ENCODE peak calls at places on chromosomes 13 and 19, in ten cellular contexts. One of them, this sample, is unnamed.

GRCh38 chr19:5339950-5340636 is 519 bp downstream of the PTPRS start:
- DNase-seq in fibroblast of mammary gland: no peak
- DNase-seq in kidney: no peak
- DNase-seq in BJ: no peak
- DNase-seq in foreskin fibroblast: peak; percentile 28
- DNase-seq in tibial artery: no peak
- DNase-seq in H7: peak; percentile 93
- DNase-seq in Jurkat, Clone E6-1: no peak
- DNase-seq in body of pancreas: peak; percentile 21
- DNase-seq in OCI-LY7: peak; percentile 51
- DNase-seq in this sample: no peak

GRCh38 chr13:101661839-101662238 is 209.4 kb downstream of the ITGBL1 start:
- DNase-seq in OCI-LY7: no peak
- DNase-seq in BJ: no peak
- DNase-seq in tibial artery: no peak
- DNase-seq in body of pancreas: no peak
- DNase-seq in H7: no peak
- DNase-seq in foreskin fibroblast: no peak
- DNase-seq in Jurkat, Clone E6-1: no peak
- DNase-seq in kidney: no peak
- DNase-seq in fibroblast of mammary gland: peak; percentile 46
- DNase-seq in this sample: no peak

GRCh38 chr19:42189133-42189532 is 28.3 kb downstream of the DEDD2 start:
- DNase-seq in kidney: peak; percentile 4
- DNase-seq in foreskin fibroblast: peak; percentile 40
- DNase-seq in body of pancreas: no peak
- DNase-seq in H7: no peak
- DNase-seq in tibial artery: no peak
- DNase-seq in fibroblast of mammary gland: no peak
- DNase-seq in Jurkat, Clone E6-1: no peak
- DNase-seq in OCI-LY7: no peak
- DNase-seq in BJ: no peak
- DNase-seq in this sample: no peak

GRCh38 chr13:20499986-20500385 is 25.7 kb downstream of the CRYL1 start:
- DNase-seq in kidney: no peak
- DNase-seq in fibroblast of mammary gland: no peak
- DNase-seq in H7: no peak
- DNase-seq in BJ: peak; percentile 11
- DNase-seq in foreskin fibroblast: peak; percentile 19
- DNase-seq in tibial artery: no peak
- DNase-seq in OCI-LY7: no peak
- DNase-seq in Jurkat, Clone E6-1: no peak
- DNase-seq in body of pancreas: no peak
- DNase-seq in this sample: no peak

GRCh38 chr13:71169125-71169524 is 697.9 kb downstream of the DACH1 start:
- DNase-seq in tibial artery: no peak
- DNase-seq in kidney: no peak
- DNase-seq in H7: no peak
- DNase-seq in foreskin fibroblast: no peak
- DNase-seq in Jurkat, Clone E6-1: no peak
- DNase-seq in OCI-LY7: no peak
- DNase-seq in body of pancreas: no peak
- DNase-seq in BJ: no peak
- DNase-seq in fibroblast of mammary gland: no peak
- DNase-seq in this sample: no peak

GRCh38 chr19:16071072-16071691 is 5.1 kb upstream of the TPM4 start:
- DNase-seq in H7: no peak
- DNase-seq in Jurkat, Clone E6-1: no peak
- DNase-seq in foreskin fibroblast: no peak
- DNase-seq in fibroblast of mammary gland: no peak
- DNase-seq in kidney: no peak
- DNase-seq in tibial artery: no peak
- DNase-seq in body of pancreas: no peak
- DNase-seq in OCI-LY7: no peak
- DNase-seq in BJ: no peak
- DNase-seq in this sample: no peak

GRCh38 chr19:28534740-28535351 is 678.1 kb downstream of the UQCRFS1 start:
- DNase-seq in kidney: no peak
- DNase-seq in H7: no peak
- DNase-seq in foreskin fibroblast: no peak
- DNase-seq in tibial artery: no peak
- DNase-seq in OCI-LY7: no peak
- DNase-seq in fibroblast of mammary gland: no peak
- DNase-seq in Jurkat, Clone E6-1: no peak
- DNase-seq in body of pancreas: no peak
- DNase-seq in BJ: no peak
- DNase-seq in this sample: no peak

GRCh38 chr19:29526730-29527499 is 1.1 kb downstream of the VSTM2B start:
- DNase-seq in BJ: no peak
- DNase-seq in body of pancreas: no peak
- DNase-seq in foreskin fibroblast: no peak
- DNase-seq in OCI-LY7: no peak
- DNase-seq in tibial artery: no peak
- DNase-seq in Jurkat, Clone E6-1: no peak
- DNase-seq in fibroblast of mammary gland: no peak
- DNase-seq in H7: peak; percentile 85
- DNase-seq in kidney: peak; percentile 63
- DNase-seq in this sample: no peak

GRCh38 chr13:27920677-27921420 is 1.0 kb downstream of the PDX1 start:
- DNase-seq in H7: peak; percentile 70
- DNase-seq in body of pancreas: peak; percentile 26
- DNase-seq in kidney: no peak
- DNase-seq in BJ: no peak
- DNase-seq in fibroblast of mammary gland: peak; percentile 14
- DNase-seq in foreskin fibroblast: peak; percentile 49
- DNase-seq in OCI-LY7: no peak
- DNase-seq in Jurkat, Clone E6-1: no peak
- DNase-seq in tibial artery: no peak
- DNase-seq in this sample: no peak

GRCh38 chr13:27918041-27918917 is 1.5 kb upstream of the PDX1 start:
- DNase-seq in tibial artery: no peak
- DNase-seq in OCI-LY7: no peak
- DNase-seq in H7: peak; percentile 54
- DNase-seq in kidney: no peak
- DNase-seq in foreskin fibroblast: no peak
- DNase-seq in body of pancreas: peak; percentile 70
- DNase-seq in Jurkat, Clone E6-1: no peak
- DNase-seq in fibroblast of mammary gland: no peak
- DNase-seq in BJ: no peak
- DNase-seq in this sample: no peak

GRCh38 chr13:27918918-27919255 is 913 bp upstream of the PDX1 start:
- DNase-seq in Jurkat, Clone E6-1: no peak
- DNase-seq in H7: peak; percentile 38
- DNase-seq in kidney: no peak
- DNase-seq in BJ: no peak
- DNase-seq in foreskin fibroblast: no peak
- DNase-seq in fibroblast of mammary gland: no peak
- DNase-seq in tibial artery: no peak
- DNase-seq in body of pancreas: no peak
- DNase-seq in OCI-LY7: no peak
- DNase-seq in this sample: no peak

GRCh38 chr13:27919934-27920676 is at the start of gene PDX1:
- DNase-seq in kidney: peak; percentile 72
- DNase-seq in body of pancreas: peak; percentile 89
- DNase-seq in OCI-LY7: no peak
- DNase-seq in H7: peak; percentile 53
- DNase-seq in tibial artery: no peak
- DNase-seq in Jurkat, Clone E6-1: no peak
- DNase-seq in foreskin fibroblast: no peak
- DNase-seq in BJ: no peak
- DNase-seq in fibroblast of mammary gland: no peak
- DNase-seq in this sample: peak; percentile 35

DNA sequence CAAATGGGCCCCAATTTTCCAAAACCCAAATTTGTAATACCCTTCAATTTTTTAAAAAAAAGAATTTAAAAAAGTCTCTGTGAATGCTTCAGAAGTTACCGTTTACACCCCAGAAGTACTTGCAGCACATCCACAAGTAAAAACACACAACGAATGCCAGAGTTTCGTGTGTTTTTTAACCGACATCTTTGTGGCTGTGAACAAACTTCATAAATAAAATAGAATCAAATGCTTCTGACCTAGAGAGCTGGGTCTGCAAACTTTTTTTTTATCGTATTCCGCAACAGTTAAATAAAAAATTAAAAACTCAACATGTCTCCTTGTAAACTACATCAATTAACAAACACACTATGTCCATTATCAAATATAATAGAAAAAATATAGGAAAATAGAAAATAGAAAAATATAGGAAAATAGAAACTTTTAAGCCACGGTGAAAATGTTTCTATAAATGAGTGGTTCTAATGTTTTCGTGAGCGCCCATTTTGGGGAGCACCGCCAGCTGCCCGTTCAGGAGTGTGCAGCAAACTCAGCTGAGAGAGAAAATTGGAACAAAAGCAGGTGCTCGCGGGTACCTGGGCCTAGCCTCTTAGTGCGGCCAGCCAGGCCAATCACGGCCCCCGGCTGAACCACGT is 384 bp upstream of the PDX1 start:
- DNase-seq in fibroblast of mammary gland: no peak
- DNase-seq in body of pancreas: no peak
- DNase-seq in tibial artery: no peak
- DNase-seq in kidney: no peak
- DNase-seq in H7: peak; percentile 94
- DNase-seq in BJ: no peak
- DNase-seq in Jurkat, Clone E6-1: no peak
- DNase-seq in OCI-LY7: no peak
- DNase-seq in foreskin fibroblast: no peak
- DNase-seq in this sample: no peak
- H3K4me3 ChIP-seq in fibroblast of mammary gland: no peak overlapping the region
- H3K4me3 ChIP-seq in body of pancreas: peak overlapping the region; percentile 52
- H3K4me3 ChIP-seq in tibial artery: peak overlapping the region; percentile 50
- H3K4me3 ChIP-seq in kidney: no peak overlapping the region
- H3K4me3 ChIP-seq in H7: no peak overlapping the region
- H3K4me3 ChIP-seq in BJ: no peak overlapping the region
- H3K4me3 ChIP-seq in Jurkat, Clone E6-1: no peak overlapping the region
- H3K4me3 ChIP-seq in OCI-LY7: no peak overlapping the region
- H3K4me3 ChIP-seq in foreskin fibroblast: no peak overlapping the region
- H3K4me3 ChIP-seq in this sample: no peak overlapping the region

DNA sequence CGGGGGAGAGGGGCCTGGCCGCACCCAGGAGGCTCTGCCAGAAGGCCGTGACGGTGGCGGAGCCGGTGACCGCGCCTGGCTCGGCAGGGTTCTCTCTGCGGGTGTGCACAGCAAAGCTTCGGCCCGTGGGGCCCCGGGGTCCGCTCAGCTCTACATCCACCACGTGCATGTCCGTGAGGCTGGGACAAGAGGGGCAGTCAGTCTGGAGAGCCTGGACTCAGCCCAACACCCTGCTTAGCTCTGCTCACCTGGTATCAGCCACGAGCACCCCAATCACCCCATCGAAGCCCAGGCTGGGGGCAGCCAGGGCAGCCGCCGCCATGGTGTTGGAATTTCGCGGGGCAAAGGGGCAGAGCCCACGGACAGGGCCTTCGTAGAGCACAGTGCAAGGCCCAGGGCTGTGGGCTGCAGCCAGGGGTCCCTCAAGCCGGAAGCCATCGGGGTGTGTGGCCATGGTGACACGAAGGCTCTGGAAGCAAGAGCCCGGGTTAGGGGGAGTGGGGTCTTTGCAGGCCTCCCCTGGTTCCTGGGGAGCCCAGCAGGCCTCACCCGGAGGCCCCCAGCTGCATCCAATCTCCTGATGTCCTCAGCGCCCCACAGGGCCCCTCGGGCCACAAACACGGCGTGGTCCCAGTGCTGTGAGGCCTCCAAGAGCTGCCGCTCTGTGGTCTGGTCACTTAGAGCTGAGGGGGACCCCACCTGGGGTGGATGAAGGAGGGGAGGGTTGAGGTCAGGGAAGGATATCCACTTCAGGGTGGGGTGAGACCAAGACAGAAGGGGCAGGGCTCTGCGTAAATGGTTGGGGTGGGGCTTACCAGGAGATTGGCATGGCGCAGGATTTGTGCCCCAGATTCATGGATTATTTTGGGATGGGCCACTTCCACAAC is 1.4 kb downstream of the ASPDH start:
- DNase-seq in body of pancreas: peak; percentile 31
- DNase-seq in Jurkat, Clone E6-1: no peak
- DNase-seq in tibial artery: no peak
- DNase-seq in fibroblast of mammary gland: no peak
- DNase-seq in BJ: no peak
- DNase-seq in kidney: peak; percentile 90
- DNase-seq in H7: peak; percentile 58
- DNase-seq in OCI-LY7: no peak
- DNase-seq in foreskin fibroblast: no peak
- DNase-seq in this sample: no peak
- H3K4me3 ChIP-seq in body of pancreas: no peak overlapping the region
- H3K4me3 ChIP-seq in Jurkat, Clone E6-1: peak overlapping the region; percentile 78
- H3K4me3 ChIP-seq in tibial artery: peak overlapping the region; percentile 79
- H3K4me3 ChIP-seq in fibroblast of mammary gland: no peak overlapping the region
- H3K4me3 ChIP-seq in BJ: peak overlapping the region; percentile 70
- H3K4me3 ChIP-seq in kidney: peak overlapping the region; percentile 75
- H3K4me3 ChIP-seq in H7: no peak overlapping the region
- H3K4me3 ChIP-seq in OCI-LY7: peak overlapping the region; percentile 72
- H3K4me3 ChIP-seq in foreskin fibroblast: peak overlapping the region; percentile 89
- H3K4me3 ChIP-seq in this sample: no peak overlapping the region

DNA sequence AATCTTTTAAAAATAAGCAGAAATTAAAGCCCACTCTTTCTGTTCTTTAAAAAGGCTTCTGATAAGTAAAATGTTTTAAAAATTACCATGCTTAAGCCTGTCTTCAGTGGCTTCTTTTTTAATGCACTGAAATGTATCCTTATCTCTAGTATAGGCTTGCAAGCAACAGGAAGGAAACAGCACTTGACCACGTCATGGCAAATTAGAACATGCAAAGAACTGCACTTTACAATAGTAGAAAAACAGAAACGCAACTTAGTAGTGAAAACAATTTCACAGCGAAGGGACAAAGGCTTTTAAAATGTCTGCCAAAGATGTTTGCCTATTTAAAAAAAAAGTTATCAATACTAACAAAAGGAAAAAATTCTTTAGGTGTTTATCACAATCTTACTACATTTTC is 36.3 kb downstream of the ELF1 start:
- DNase-seq in OCI-LY7: peak; percentile 85
- DNase-seq in BJ: no peak
- DNase-seq in body of pancreas: no peak
- DNase-seq in tibial artery: peak; percentile 54
- DNase-seq in kidney: no peak
- DNase-seq in H7: no peak
- DNase-seq in Jurkat, Clone E6-1: peak; percentile 88
- DNase-seq in fibroblast of mammary gland: peak; percentile 51
- DNase-seq in foreskin fibroblast: peak; percentile 9
- DNase-seq in this sample: no peak
- H3K4me3 ChIP-seq in OCI-LY7: peak overlapping the region; percentile 85
- H3K4me3 ChIP-seq in BJ: no peak overlapping the region
- H3K4me3 ChIP-seq in body of pancreas: no peak overlapping the region
- H3K4me3 ChIP-seq in tibial artery: peak overlapping the region; percentile 24
- H3K4me3 ChIP-seq in kidney: no peak overlapping the region
- H3K4me3 ChIP-seq in H7: no peak overlapping the region
- H3K4me3 ChIP-seq in Jurkat, Clone E6-1: peak overlapping the region; percentile 40
- H3K4me3 ChIP-seq in fibroblast of mammary gland: no peak overlapping the region
- H3K4me3 ChIP-seq in foreskin fibroblast: no peak overlapping the region
- H3K4me3 ChIP-seq in this sample: no peak overlapping the region

GRCh38 chr19:2485428-2485827 is 9.5 kb downstream of the GADD45B start:
- DNase-seq in foreskin fibroblast: no peak
- DNase-seq in H7: no peak
- DNase-seq in tibial artery: no peak
- DNase-seq in body of pancreas: no peak
- DNase-seq in OCI-LY7: no peak
- DNase-seq in BJ: no peak
- DNase-seq in fibroblast of mammary gland: no peak
- DNase-seq in Jurkat, Clone E6-1: no peak
- DNase-seq in kidney: no peak
- DNase-seq in this sample: no peak
- H3K4me3 ChIP-seq in foreskin fibroblast: no peak overlapping the region
- H3K4me3 ChIP-seq in H7: no peak overlapping the region
- H3K4me3 ChIP-seq in tibial artery: no peak overlapping the region
- H3K4me3 ChIP-seq in body of pancreas: no peak overlapping the region
- H3K4me3 ChIP-seq in OCI-LY7: no peak overlapping the region
- H3K4me3 ChIP-seq in BJ: no peak overlapping the region
- H3K4me3 ChIP-seq in fibroblast of mammary gland: no peak overlapping the region
- H3K4me3 ChIP-seq in Jurkat, Clone E6-1: no peak overlapping the region
- H3K4me3 ChIP-seq in kidney: no peak overlapping the region
- H3K4me3 ChIP-seq in this sample: no peak overlapping the region

GRCh38 chr19:19201697-19202630 is 1.2 kb downstream of the NR2C2AP start:
- DNase-seq in H7: peak; percentile 35
- DNase-seq in tibial artery: no peak
- DNase-seq in foreskin fibroblast: no peak
- DNase-seq in kidney: no peak
- DNase-seq in fibroblast of mammary gland: no peak
- DNase-seq in BJ: no peak
- DNase-seq in OCI-LY7: peak; percentile 24
- DNase-seq in Jurkat, Clone E6-1: no peak
- DNase-seq in body of pancreas: no peak
- DNase-seq in this sample: no peak
- H3K4me3 ChIP-seq in H7: peak overlapping the region; percentile 81
- H3K4me3 ChIP-seq in tibial artery: peak overlapping the region; percentile 60
- H3K4me3 ChIP-seq in foreskin fibroblast: peak overlapping the region; percentile 67
- H3K4me3 ChIP-seq in kidney: peak overlapping the region; percentile 82
- H3K4me3 ChIP-seq in fibroblast of mammary gland: peak overlapping the region; percentile 71
- H3K4me3 ChIP-seq in BJ: peak overlapping the region; percentile 55
- H3K4me3 ChIP-seq in OCI-LY7: peak overlapping the region; percentile 92
- H3K4me3 ChIP-seq in Jurkat, Clone E6-1: peak overlapping the region; percentile 93
- H3K4me3 ChIP-seq in body of pancreas: no peak overlapping the region
- H3K4me3 ChIP-seq in this sample: peak overlapping the region; percentile 69

This sample was measured in lung.